ENCODE peak calls at places on chromosomes 12 and 14, in eight cellular contexts. One of them, this sample, is unnamed.

GRCh38 chr14:53955671-53956426 is 776 bp downstream of the BMP4 start:
- DNase-seq in uterus: peak; percentile 72
- DNase-seq in ascending aorta: no peak
- DNase-seq in tibial artery: peak; percentile 88
- DNase-seq in CD8-positive, alpha-beta T cell: no peak
- DNase-seq in endothelial cell of umbilical vein: peak; percentile 61
- DNase-seq in neural progenitor cell: peak; percentile 64
- DNase-seq in left ventricle myocardium inferior: peak; percentile 77
- DNase-seq in this sample: peak; percentile 28

GRCh38 chr12:77062846-77063461 is 2.4 kb downstream of the E2F7 start:
- DNase-seq in left ventricle myocardium inferior: no peak
- DNase-seq in tibial artery: no peak
- DNase-seq in endothelial cell of umbilical vein: peak; percentile 70
- DNase-seq in neural progenitor cell: no peak
- DNase-seq in uterus: peak; percentile 21
- DNase-seq in CD8-positive, alpha-beta T cell: no peak
- DNase-seq in ascending aorta: no peak
- DNase-seq in this sample: no peak

GRCh38 chr12:96571101-96571862 is 81.9 kb downstream of the CFAP54 start:
- DNase-seq in tibial artery: no peak
- DNase-seq in endothelial cell of umbilical vein: no peak
- DNase-seq in CD8-positive, alpha-beta T cell: no peak
- DNase-seq in neural progenitor cell: no peak
- DNase-seq in uterus: no peak
- DNase-seq in left ventricle myocardium inferior: no peak
- DNase-seq in ascending aorta: no peak
- DNase-seq in this sample: no peak

GRCh38 chr12:49489720-49490119 is 49.1 kb upstream of the KCNH3 start:
- DNase-seq in CD8-positive, alpha-beta T cell: no peak
- DNase-seq in uterus: no peak
- DNase-seq in neural progenitor cell: no peak
- DNase-seq in tibial artery: no peak
- DNase-seq in ascending aorta: no peak
- DNase-seq in left ventricle myocardium inferior: no peak
- DNase-seq in endothelial cell of umbilical vein: peak; percentile 93
- DNase-seq in this sample: peak; percentile 81

GRCh38 chr12:106091421-106091820 is 47.3 kb downstream of the NUAK1 start:
- DNase-seq in CD8-positive, alpha-beta T cell: no peak
- DNase-seq in ascending aorta: no peak
- DNase-seq in uterus: no peak
- DNase-seq in left ventricle myocardium inferior: no peak
- DNase-seq in endothelial cell of umbilical vein: no peak
- DNase-seq in neural progenitor cell: no peak
- DNase-seq in tibial artery: no peak
- DNase-seq in this sample: no peak

GRCh38 chr12:31370645-31371620 is 45.0 kb upstream of the SINHCAF start:
- DNase-seq in uterus: no peak
- DNase-seq in tibial artery: peak; percentile 13
- DNase-seq in endothelial cell of umbilical vein: no peak
- DNase-seq in ascending aorta: no peak
- DNase-seq in left ventricle myocardium inferior: no peak
- DNase-seq in neural progenitor cell: peak; percentile 92
- DNase-seq in CD8-positive, alpha-beta T cell: no peak
- DNase-seq in this sample: peak; percentile 53

GRCh38 chr12:12024958-12025682 is 45.6 kb upstream of the BCL2L14 start:
- DNase-seq in CD8-positive, alpha-beta T cell: no peak
- DNase-seq in neural progenitor cell: no peak
- DNase-seq in left ventricle myocardium inferior: no peak
- DNase-seq in tibial artery: no peak
- DNase-seq in ascending aorta: no peak
- DNase-seq in uterus: no peak
- DNase-seq in endothelial cell of umbilical vein: no peak
- DNase-seq in this sample: no peak

GRCh38 chr12:29081101-29081500 is 68.0 kb upstream of the FAR2 start:
- DNase-seq in left ventricle myocardium inferior: no peak
- DNase-seq in uterus: no peak
- DNase-seq in tibial artery: no peak
- DNase-seq in endothelial cell of umbilical vein: no peak
- DNase-seq in neural progenitor cell: no peak
- DNase-seq in ascending aorta: no peak
- DNase-seq in CD8-positive, alpha-beta T cell: no peak
- DNase-seq in this sample: no peak

GRCh38 chr12:131736807-131737484 is 26.1 kb downstream of the SFSWAP start:
- DNase-seq in neural progenitor cell: no peak
- DNase-seq in endothelial cell of umbilical vein: peak; percentile 29
- DNase-seq in uterus: no peak
- DNase-seq in left ventricle myocardium inferior: no peak
- DNase-seq in CD8-positive, alpha-beta T cell: no peak
- DNase-seq in ascending aorta: no peak
- DNase-seq in tibial artery: no peak
- DNase-seq in this sample: peak; percentile 8

GRCh38 chr14:76380991-76381390 is 5.1 kb downstream of the ESRRB start:
- DNase-seq in CD8-positive, alpha-beta T cell: no peak
- DNase-seq in ascending aorta: no peak
- DNase-seq in left ventricle myocardium inferior: no peak
- DNase-seq in endothelial cell of umbilical vein: no peak
- DNase-seq in tibial artery: no peak
- DNase-seq in neural progenitor cell: no peak
- DNase-seq in uterus: no peak
- DNase-seq in this sample: no peak

GRCh38 chr14:76377675-76378074 is 1.7 kb downstream of the ESRRB start:
- DNase-seq in left ventricle myocardium inferior: no peak
- DNase-seq in neural progenitor cell: no peak
- DNase-seq in endothelial cell of umbilical vein: no peak
- DNase-seq in uterus: no peak
- DNase-seq in tibial artery: no peak
- DNase-seq in CD8-positive, alpha-beta T cell: no peak
- DNase-seq in ascending aorta: no peak
- DNase-seq in this sample: no peak

GRCh38 chr14:76386922-76387782 is 11.2 kb downstream of the ESRRB start:
- DNase-seq in neural progenitor cell: peak; percentile 88
- DNase-seq in left ventricle myocardium inferior: peak; percentile 47
- DNase-seq in uterus: peak; percentile 19
- DNase-seq in endothelial cell of umbilical vein: peak; percentile 63
- DNase-seq in ascending aorta: no peak
- DNase-seq in CD8-positive, alpha-beta T cell: peak; percentile 17
- DNase-seq in tibial artery: peak; percentile 78
- DNase-seq in this sample: peak; percentile 78

GRCh38 chr14:76381817-76382494 is 6.0 kb downstream of the ESRRB start:
- DNase-seq in CD8-positive, alpha-beta T cell: no peak
- DNase-seq in tibial artery: no peak
- DNase-seq in endothelial cell of umbilical vein: no peak
- DNase-seq in uterus: no peak
- DNase-seq in ascending aorta: no peak
- DNase-seq in left ventricle myocardium inferior: no peak
- DNase-seq in neural progenitor cell: no peak
- DNase-seq in this sample: no peak

DNA sequence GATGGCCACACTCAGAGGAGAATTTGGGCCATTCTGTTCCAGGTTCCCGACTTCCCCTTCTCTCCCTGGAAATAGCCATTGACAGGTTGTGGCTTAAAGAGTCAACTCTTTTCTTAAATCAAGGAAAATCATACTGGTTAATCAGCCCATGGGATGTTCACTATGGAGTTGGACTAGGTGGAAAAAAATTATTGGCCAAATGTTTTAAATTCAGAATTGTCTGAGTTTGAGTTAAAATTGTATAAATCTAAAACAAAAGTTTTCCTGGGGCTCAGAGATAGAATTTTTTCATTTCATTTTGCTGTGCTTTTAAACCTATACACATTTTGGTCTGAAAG is 6.5 kb downstream of the ESRRB start:
- DNase-seq in left ventricle myocardium inferior: no peak
- DNase-seq in ascending aorta: no peak
- DNase-seq in endothelial cell of umbilical vein: no peak
- DNase-seq in CD8-positive, alpha-beta T cell: no peak
- DNase-seq in tibial artery: no peak
- DNase-seq in uterus: no peak
- DNase-seq in neural progenitor cell: no peak
- DNase-seq in this sample: no peak
- H3K27me3 ChIP-seq in left ventricle myocardium inferior: peaks cover 76% of the 10 kb centered on the region
- H3K27me3 ChIP-seq in ascending aorta: no peaks in the 10 kb centered on the region
- H3K27me3 ChIP-seq in endothelial cell of umbilical vein: peaks cover 56% of the 10 kb centered on the region
- H3K27me3 ChIP-seq in CD8-positive, alpha-beta T cell: no peaks in the 10 kb centered on the region
- H3K27me3 ChIP-seq in tibial artery: peaks cover 63% of the 10 kb centered on the region
- H3K27me3 ChIP-seq in uterus: peaks cover 25% of the 10 kb centered on the region
- H3K27me3 ChIP-seq in neural progenitor cell: peaks cover 90% of the 10 kb centered on the region
- H3K27me3 ChIP-seq in this sample: peaks cover 73% of the 10 kb centered on the region

DNA sequence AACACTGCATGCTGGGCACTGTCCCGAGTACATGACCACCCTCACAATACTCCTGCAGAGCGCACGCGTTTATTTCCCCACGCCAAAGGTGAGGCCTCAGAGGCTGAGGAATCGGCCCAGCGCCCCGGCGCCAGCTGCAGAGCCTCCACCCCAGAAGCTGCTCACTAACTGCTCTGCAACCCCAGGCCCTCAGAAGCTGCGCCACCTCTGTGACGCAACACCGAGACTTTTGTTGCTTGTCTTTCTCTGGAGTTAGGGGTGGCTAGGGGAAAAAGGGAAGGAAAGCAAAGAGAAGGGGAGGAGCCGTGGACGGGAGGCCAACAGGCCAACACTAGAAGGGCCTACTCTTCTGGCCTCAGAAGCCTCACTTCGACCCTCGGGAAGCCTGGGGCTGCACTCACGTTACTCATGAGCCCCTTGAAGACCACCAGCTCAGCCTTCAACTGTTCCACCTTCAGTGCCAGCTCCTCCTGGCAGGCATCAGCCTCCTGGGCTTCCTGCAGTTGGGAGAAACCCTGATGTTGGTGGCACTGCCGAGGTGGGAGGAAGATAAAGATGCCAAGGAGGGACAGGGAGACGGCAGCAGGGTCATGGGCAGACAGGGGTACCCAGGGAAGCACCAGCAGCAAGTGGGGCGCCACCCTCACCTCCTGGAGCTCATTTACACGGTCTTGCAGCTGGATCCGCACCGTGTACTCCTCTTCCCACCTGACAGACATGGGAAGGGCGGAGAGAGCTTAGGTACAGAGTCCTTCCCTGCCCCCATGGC is 5.4 kb downstream of the IFFO1 start:
- DNase-seq in uterus: no peak
- DNase-seq in endothelial cell of umbilical vein: no peak
- DNase-seq in CD8-positive, alpha-beta T cell: no peak
- DNase-seq in tibial artery: no peak
- DNase-seq in ascending aorta: no peak
- DNase-seq in left ventricle myocardium inferior: peak; percentile 47
- DNase-seq in neural progenitor cell: no peak
- DNase-seq in this sample: no peak
- H3K4me1 ChIP-seq in uterus: peaks cover 24% of the 10 kb centered on the region
- H3K4me1 ChIP-seq in endothelial cell of umbilical vein: peaks cover 65% of the 10 kb centered on the region
- H3K4me1 ChIP-seq in CD8-positive, alpha-beta T cell: peaks cover 23% of the 10 kb centered on the region
- H3K4me1 ChIP-seq in tibial artery: peaks cover 69% of the 10 kb centered on the region
- H3K4me1 ChIP-seq in ascending aorta: peaks cover 55% of the 10 kb centered on the region
- H3K4me1 ChIP-seq in left ventricle myocardium inferior: peaks cover 90% of the 10 kb centered on the region
- H3K4me1 ChIP-seq in neural progenitor cell: peaks cover 10% of the 10 kb centered on the region
- H3K4me1 ChIP-seq in this sample: peaks cover 34% of the 10 kb centered on the region

DNA sequence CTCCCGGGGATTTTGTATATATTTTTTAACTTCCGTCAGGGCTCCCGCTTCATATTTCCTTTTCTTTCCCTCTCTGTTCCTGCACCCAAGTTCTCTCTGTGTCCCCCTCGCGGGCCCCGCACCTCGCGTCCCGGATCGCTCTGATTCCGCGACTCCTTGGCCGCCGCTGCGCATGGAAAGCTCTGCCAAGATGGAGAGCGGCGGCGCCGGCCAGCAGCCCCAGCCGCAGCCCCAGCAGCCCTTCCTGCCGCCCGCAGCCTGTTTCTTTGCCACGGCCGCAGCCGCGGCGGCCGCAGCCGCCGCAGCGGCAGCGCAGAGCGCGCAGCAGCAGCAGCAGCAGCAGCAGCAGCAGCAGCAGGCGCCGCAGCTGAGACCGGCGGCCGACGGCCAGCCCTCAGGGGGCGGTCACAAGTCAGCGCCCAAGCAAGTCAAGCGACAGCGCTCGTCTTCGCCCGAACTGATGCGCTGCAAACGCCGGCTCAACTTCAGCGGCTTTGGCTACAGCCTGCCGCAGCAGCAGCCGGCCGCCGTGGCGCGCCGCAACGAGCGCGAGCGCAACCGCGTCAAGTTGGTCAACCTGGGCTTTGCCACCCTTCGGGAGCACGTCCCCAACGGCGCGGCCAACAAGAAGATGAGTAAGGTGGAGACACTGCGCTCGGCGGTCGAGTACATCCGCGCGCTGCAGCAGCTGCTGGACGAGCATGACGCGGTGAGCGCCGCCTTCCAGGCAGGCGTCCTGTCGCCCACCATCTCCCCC is 777 bp downstream of the ASCL1 start:
- DNase-seq in tibial artery: no peak
- DNase-seq in left ventricle myocardium inferior: no peak
- DNase-seq in neural progenitor cell: peak; percentile 94
- DNase-seq in CD8-positive, alpha-beta T cell: no peak
- DNase-seq in ascending aorta: no peak
- DNase-seq in uterus: no peak
- DNase-seq in endothelial cell of umbilical vein: peak; percentile 35
- DNase-seq in this sample: peak; percentile 50
- TF ChIP-seq CTCF in tibial artery: no peak
- TF ChIP-seq CTCF in left ventricle myocardium inferior: no peak
- TF ChIP-seq CTCF in neural progenitor cell: peak; percentile 8
- TF ChIP-seq CTCF in CD8-positive, alpha-beta T cell: no peak
- TF ChIP-seq CTCF in ascending aorta: no peak
- TF ChIP-seq CTCF in uterus: no peak
- TF ChIP-seq CTCF in endothelial cell of umbilical vein: no peak
- TF ChIP-seq CTCF in this sample: no peak

DNA sequence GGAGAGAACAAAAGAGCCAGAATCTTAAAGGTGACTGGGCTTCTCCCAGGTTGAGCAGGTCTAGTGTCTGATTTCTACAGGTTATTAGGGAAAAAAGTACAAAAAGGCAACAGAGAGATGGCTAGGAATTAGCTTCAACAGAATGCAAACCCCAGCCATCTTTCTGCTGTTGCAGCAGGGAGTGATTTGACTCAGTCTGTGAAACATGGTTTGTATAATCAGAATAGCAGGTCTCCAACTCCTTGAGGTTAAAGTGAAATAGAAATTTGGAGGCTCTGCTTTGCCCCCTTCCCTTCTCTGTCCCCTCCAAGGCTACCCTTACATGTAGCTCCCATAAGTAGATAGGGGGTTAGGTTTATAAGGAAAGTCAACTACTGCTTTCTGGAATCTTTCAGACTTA is 105.8 kb downstream of the AKAP6 start:
- DNase-seq in neural progenitor cell: no peak
- DNase-seq in endothelial cell of umbilical vein: no peak
- DNase-seq in left ventricle myocardium inferior: no peak
- DNase-seq in uterus: no peak
- DNase-seq in CD8-positive, alpha-beta T cell: no peak
- DNase-seq in ascending aorta: no peak
- DNase-seq in tibial artery: no peak
- DNase-seq in this sample: no peak
- H3K27me3 ChIP-seq in neural progenitor cell: no peaks in the 10 kb centered on the region
- H3K27me3 ChIP-seq in endothelial cell of umbilical vein: no peaks in the 10 kb centered on the region
- H3K27me3 ChIP-seq in left ventricle myocardium inferior: no peaks in the 10 kb centered on the region
- H3K27me3 ChIP-seq in uterus: no peaks in the 10 kb centered on the region
- H3K27me3 ChIP-seq in CD8-positive, alpha-beta T cell: no peaks in the 10 kb centered on the region
- H3K27me3 ChIP-seq in ascending aorta: no peaks in the 10 kb centered on the region
- H3K27me3 ChIP-seq in tibial artery: no peaks in the 10 kb centered on the region
- H3K27me3 ChIP-seq in this sample: no peaks in the 10 kb centered on the region

DNA sequence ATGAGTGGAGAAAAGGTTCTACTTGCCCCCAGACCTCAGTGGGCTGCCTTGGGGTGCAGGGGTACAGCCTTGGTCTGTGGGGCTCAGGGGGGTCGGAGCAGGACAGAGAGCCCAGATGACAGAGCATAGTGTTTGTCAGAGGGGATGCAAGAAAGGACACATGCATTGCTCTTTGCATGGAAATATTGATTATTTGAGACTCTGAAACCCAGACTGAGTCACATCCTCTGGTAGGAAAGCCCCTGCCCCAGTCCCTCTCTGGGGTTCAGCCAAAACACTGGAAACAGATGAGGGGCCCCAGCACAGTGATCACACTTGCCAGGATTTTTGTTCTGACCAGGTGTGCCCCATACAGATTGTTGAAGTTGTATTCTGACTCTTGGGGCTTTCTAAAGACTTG is 1094.4 kb downstream of the BCL11B start:
- DNase-seq in neural progenitor cell: no peak
- DNase-seq in tibial artery: no peak
- DNase-seq in endothelial cell of umbilical vein: no peak
- DNase-seq in CD8-positive, alpha-beta T cell: no peak
- DNase-seq in uterus: no peak
- DNase-seq in ascending aorta: no peak
- DNase-seq in left ventricle myocardium inferior: no peak
- DNase-seq in this sample: no peak
- H3K4me1 ChIP-seq in neural progenitor cell: peaks cover 6% of the 10 kb centered on the region
- H3K4me1 ChIP-seq in tibial artery: no peaks in the 10 kb centered on the region
- H3K4me1 ChIP-seq in endothelial cell of umbilical vein: no peaks in the 10 kb centered on the region
- H3K4me1 ChIP-seq in CD8-positive, alpha-beta T cell: peaks cover 91% of the 10 kb centered on the region
- H3K4me1 ChIP-seq in uterus: no peaks in the 10 kb centered on the region
- H3K4me1 ChIP-seq in ascending aorta: no peaks in the 10 kb centered on the region
- H3K4me1 ChIP-seq in left ventricle myocardium inferior: no peaks in the 10 kb centered on the region
- H3K4me1 ChIP-seq in this sample: no peaks in the 10 kb centered on the region